ENCODE peak calls at places on chromosomes 4 and X, in ten cellular contexts. O is ascending aorta; B is psoas muscle; V is neural progenitor cell; M is CD8-positive, alpha-beta memory T cell; T is transverse colon; C is esophagus muscularis mucosa; K is MM.1S; S is cardiac muscle cell; R is naive thymus-derived CD4-positive, alpha-beta T cell. I is an unnamed sample.

GRCh38 chrX:151552721-151553120 is 10.8 kb upstream of the PASD1 start:
- DNase-seq in O (no peak), B (no peak), V (no peak), M (no peak), T (no peak), C (no peak), K (no peak), S (no peak), R (no peak), I (no peak)

GRCh38 chr4:75679876-75680575 is 6.8 kb upstream of the G3BP2 start:
- DNase-seq in O (no peak), B (no peak), V (no peak), M (no peak), T (no peak), C (no peak), K (no peak), S (no peak), R (no peak), I (no peak)

GRCh38 chrX:153297376-153297775 is 24.2 kb downstream of the PNMA6F start:
- DNase-seq in O (no peak), B (no peak), V (no peak), M (no peak), T (no peak), C (no peak), K (no peak), S (no peak), R (no peak), I (no peak)

GRCh38 chrX:40721489-40722106 is 13.7 kb downstream of the MED14 start:
- DNase-seq in O (no peak), B (no peak), V (no peak), M (no peak), T (no peak), C (no peak), K (no peak), S (no peak), R (no peak), I (no peak)

GRCh38 chr4:151418385-151418784 is 9.4 kb downstream of the FHIP1A start:
- DNase-seq in O (no peak), B (no peak), V (no peak), M (no peak), T (no peak), C (no peak), K (no peak), S (no peak), R (no peak), I (no peak)

GRCh38 chrX:97639526-97639925 is 755.8 kb downstream of the RPA4 start:
- DNase-seq in O (no peak), B (no peak), V (peak; percentile 93), M (no peak), T (no peak), C (no peak), K (peak; percentile 92), S (peak; percentile 37), R (no peak), I (no peak)

GRCh38 chrX:41148553-41148952 is 63.3 kb downstream of the USP9X start:
- DNase-seq in O (no peak), B (no peak), V (no peak), M (no peak), T (no peak), C (no peak), K (no peak), S (no peak), R (no peak), I (no peak)

GRCh38 chrX:76555816-76556215 is 128.3 kb downstream of the MAGEE1 start:
- DNase-seq in O (no peak), B (no peak), V (peak; percentile 78), M (no peak), T (no peak), C (no peak), K (peak; percentile 73), S (peak; percentile 62), R (no peak), I (no peak)

GRCh38 chrX:11381464-11381863 is 88.3 kb downstream of the AMELX start:
- DNase-seq in O (peak; percentile 79), B (no peak), V (peak; percentile 44), M (no peak), T (peak; percentile 17), C (no peak), K (peak; percentile 40), S (peak; percentile 23), R (no peak), I (peak; percentile 22)

GRCh38 chr4:183773790-183774189 is 114.7 kb downstream of the TRAPPC11 start:
- DNase-seq in O (no peak), B (no peak), V (no peak), M (no peak), T (no peak), C (no peak), K (no peak), S (no peak), R (no peak), I (no peak)
- H3K4me1 ChIP-seq in O (no peaks in the 10 kb centered on the region), B (no peaks in the 10 kb centered on the region), V (no peaks in the 10 kb centered on the region), M (no peaks in the 10 kb centered on the region), T (no peaks in the 10 kb centered on the region), C (no peaks in the 10 kb centered on the region), K (no peaks in the 10 kb centered on the region), S (peaks cover 3% of the 10 kb centered on the region), R (no peaks in the 10 kb centered on the region), I (no peaks in the 10 kb centered on the region)

DNA sequence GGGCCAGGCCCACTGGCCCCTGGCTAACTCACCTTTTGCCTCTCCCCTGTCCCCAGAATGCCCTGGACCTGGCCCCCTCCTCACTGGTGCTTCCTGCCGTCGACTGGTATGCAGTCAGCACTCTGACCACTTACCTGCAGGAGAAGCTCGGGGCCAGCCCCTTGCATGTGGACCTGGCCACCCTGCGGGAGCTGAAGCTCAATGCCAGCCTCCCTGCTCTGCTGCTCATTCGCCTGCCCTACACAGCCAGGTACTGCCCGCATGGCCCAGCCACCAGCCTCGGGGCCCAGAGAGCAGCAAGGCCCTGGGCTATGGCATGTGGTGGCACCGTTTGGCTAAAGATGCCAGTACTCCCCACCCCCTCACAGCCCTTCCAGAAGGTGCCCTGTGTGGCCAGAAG is 3.7 kb downstream of the ATP6AP1 start:
- DNase-seq in O (no peak), B (no peak), V (no peak), M (no peak), T (no peak), C (no peak), K (no peak), S (no peak), R (no peak), I (no peak)
- H3K36me3 ChIP-seq in O (peaks cover 11% of the 10 kb centered on the region), B (peaks cover 13% of the 10 kb centered on the region), V (no peaks in the 10 kb centered on the region), M (no peaks in the 10 kb centered on the region), T (no peaks in the 10 kb centered on the region), C (peaks cover 40% of the 10 kb centered on the region), K (no peaks in the 10 kb centered on the region), S (no peaks in the 10 kb centered on the region), R (no peaks in the 10 kb centered on the region), I (peaks cover 20% of the 10 kb centered on the region)

GRCh38 chr4:95761441-95761840 is 78.5 kb upstream of the PDHA2 start:
- DNase-seq in O (no peak), B (no peak), V (no peak), M (no peak), T (no peak), C (no peak), K (no peak), S (no peak), R (no peak), I (no peak)

GRCh38 chr4:95754667-95755066 is 85.2 kb upstream of the PDHA2 start:
- DNase-seq in O (no peak), B (no peak), V (no peak), M (no peak), T (no peak), C (no peak), K (no peak), S (no peak), R (no peak), I (no peak)

GRCh38 chr4:95761871-95762270 is 78.0 kb upstream of the PDHA2 start:
- DNase-seq in O (no peak), B (no peak), V (no peak), M (no peak), T (no peak), C (no peak), K (no peak), S (no peak), R (no peak), I (no peak)

DNA sequence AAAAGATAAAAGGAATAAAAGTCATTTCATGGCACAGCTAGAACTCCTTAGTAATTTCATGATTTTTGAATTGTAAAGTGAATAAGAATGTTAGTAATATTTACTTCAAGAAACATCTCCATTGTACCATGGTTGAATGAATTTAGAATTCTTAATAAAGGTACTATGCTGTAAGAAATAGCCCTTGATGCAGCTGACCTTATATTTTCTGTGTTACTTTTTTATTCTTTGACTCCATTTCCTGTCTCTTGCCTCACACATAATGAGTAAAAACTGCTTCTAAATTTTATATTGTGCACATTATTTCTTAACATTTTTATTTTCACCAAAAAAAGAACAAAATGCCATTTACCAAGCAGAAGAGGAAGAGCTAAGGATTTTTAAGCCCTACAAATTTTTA is 81.9 kb upstream of the PDHA2 start:
- DNase-seq in O (no peak), B (no peak), V (no peak), M (no peak), T (no peak), C (no peak), K (no peak), S (no peak), R (no peak), I (no peak)
- H3K4me1 ChIP-seq in O (no peaks in the 10 kb centered on the region), B (no peaks in the 10 kb centered on the region), V (no peaks in the 10 kb centered on the region), M (no peaks in the 10 kb centered on the region), T (no peaks in the 10 kb centered on the region), C (no peaks in the 10 kb centered on the region), K (no peaks in the 10 kb centered on the region), S (peaks cover 4% of the 10 kb centered on the region), R (no peaks in the 10 kb centered on the region), I (no peaks in the 10 kb centered on the region)

GRCh38 chr4:169066934-169067333 is 56.9 kb upstream of the CBR4 start:
- DNase-seq in O (no peak), B (no peak), V (no peak), M (no peak), T (no peak), C (no peak), K (no peak), S (no peak), R (no peak), I (no peak)

GRCh38 chr4:169060396-169061081 is 50.5 kb upstream of the CBR4 start:
- DNase-seq in O (no peak), B (no peak), V (no peak), M (no peak), T (no peak), C (no peak), K (no peak), S (no peak), R (no peak), I (no peak)

GRCh38 chr4:169062861-169063197 is 52.8 kb upstream of the CBR4 start:
- DNase-seq in O (no peak), B (no peak), V (no peak), M (no peak), T (no peak), C (no peak), K (no peak), S (no peak), R (no peak), I (no peak)

GRCh38 chr4:169063441-169063840 is 53.4 kb upstream of the CBR4 start:
- DNase-seq in O (no peak), B (no peak), V (no peak), M (no peak), T (no peak), C (no peak), K (no peak), S (no peak), R (no peak), I (no peak)

DNA sequence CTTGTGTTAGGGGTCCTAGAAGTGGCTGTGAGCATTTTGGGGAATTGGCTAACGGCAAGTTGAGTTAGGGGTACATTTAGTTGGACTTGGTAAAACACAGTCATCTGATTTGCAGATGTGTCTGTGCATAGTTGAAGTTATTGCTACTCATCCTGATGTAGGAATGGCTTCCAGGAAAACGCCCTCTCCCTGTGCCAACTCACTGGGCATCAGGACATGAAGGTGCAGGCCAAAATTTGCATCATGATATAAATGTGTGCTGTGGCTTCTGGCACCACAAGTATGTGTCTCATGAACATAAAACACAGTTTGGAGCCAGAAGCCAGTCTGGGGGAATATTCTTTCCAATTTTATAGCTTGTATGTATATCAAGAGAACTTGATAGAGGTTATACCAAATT is 54.2 kb upstream of the CBR4 start:
- DNase-seq in O (no peak), B (no peak), V (no peak), M (no peak), T (no peak), C (no peak), K (no peak), S (no peak), R (no peak), I (no peak)
- H3K36me3 ChIP-seq in O (no peaks in the 10 kb centered on the region), B (no peaks in the 10 kb centered on the region), V (no peaks in the 10 kb centered on the region), M (no peaks in the 10 kb centered on the region), T (no peaks in the 10 kb centered on the region), C (no peaks in the 10 kb centered on the region), K (no peaks in the 10 kb centered on the region), S (no peaks in the 10 kb centered on the region), R (no peaks in the 10 kb centered on the region), I (no peaks in the 10 kb centered on the region)

I was measured in heart left ventricle.